ENCODE peak calls at places on chromosome 21, in six cellular contexts. Q is fibroblast of mammary gland; L is effector memory CD8-positive, alpha-beta T cell; E is epithelial cell of proximal tubule; S is CD4-positive, CD25-positive, alpha-beta regulatory T cell; Z is CD4-positive, alpha-beta T cell. X is an unnamed sample.

GRCh38 chr21:42833439-42833815 is 45.9 kb downstream of the WDR4 start:
- DNase-seq in L (peak), Q (peak), Z (peak), S (peak), E (no peak), X (no peak)

GRCh38 chr21:44439211-44439600 is 16.1 kb upstream of the LRRC3 start:
- DNase-seq in Z (no peak), L (no peak), E (no peak), Q (no peak), S (no peak), X (no peak)

GRCh38 chr21:30345014-30345413 is 3.4 kb downstream of the KRTAP23-1 start:
- DNase-seq in L (no peak), E (no peak), S (no peak), Q (no peak), Z (no peak), X (no peak)

GRCh38 chr21:29182674-29183073 is 52.2 kb downstream of the MAP3K7CL start:
- DNase-seq in L (no peak), Q (no peak), Z (no peak), S (no peak), E (peak), X (no peak)

GRCh38 chr21:41321211-41321907 is 4.8 kb downstream of the FAM3B start:
- DNase-seq in Z (peak), L (no peak), Q (no peak), E (no peak), S (no peak), X (no peak)

GRCh38 chr21:44779417-44780139 is 22.0 kb downstream of the UBE2G2 start:
- DNase-seq in E (no peak), Q (no peak), S (no peak), Z (no peak), L (no peak), X (no peak)

GRCh38 chr21:39385299-39386145 is 36.6 kb upstream of the HMGN1 start:
- DNase-seq in Z (peak), S (peak), Q (peak), L (peak), E (no peak), X (no peak)

GRCh38 chr21:34268493-34268892 is 95.3 kb upstream of the KCNE2 start:
- DNase-seq in E (no peak), S (no peak), Z (no peak), Q (no peak), L (no peak), X (no peak)

GRCh38 chr21:42467613-42467983 is 28.4 kb downstream of the RSPH1 start:
- DNase-seq in Q (no peak), Z (no peak), L (no peak), S (no peak), E (no peak), X (no peak)

GRCh38 chr21:14737922-14738321 is 191.8 kb upstream of the SAMSN1 start:
- DNase-seq in S (peak), E (peak), Q (peak), Z (peak), L (peak), X (no peak)

GRCh38 chr21:39189857-39190604 is 6.8 kb upstream of the PSMG1 start:
- DNase-seq in S (no peak), E (no peak), Z (no peak), Q (peak), L (no peak), X (no peak)

GRCh38 chr21:46504681-46505080 is 46.0 kb downstream of the DIP2A start:
- DNase-seq in L (no peak), Z (no peak), E (no peak), S (no peak), Q (no peak), X (no peak)

GRCh38 chr21:35428489-35428888 is 379.4 kb upstream of the RUNX1 start:
- DNase-seq in S (peak), E (no peak), Q (peak), Z (peak), L (peak), X (no peak)

GRCh38 chr21:46091631-46092025 is 6.3 kb upstream of the COL6A2 start:
- DNase-seq in E (no peak), Q (no peak), S (no peak), Z (no peak), L (no peak), X (no peak)

GRCh38 chr21:24420694-24421093 is 1186.6 kb downstream of the MRPL39 start:
- DNase-seq in Q (no peak), L (no peak), E (no peak), Z (no peak), S (no peak), X (no peak)

GRCh38 chr21:35015435-35016024 is 33.6 kb downstream of the RUNX1 start:
- DNase-seq in E (no peak), Z (no peak), L (no peak), S (no peak), Q (no peak), X (no peak)

GRCh38 chr21:38968887-38969543 is 163.3 kb downstream of the ETS2 start:
- DNase-seq in E (no peak), Z (no peak), L (no peak), Q (no peak), S (no peak), X (no peak)

GRCh38 chr21:31394309-31394708 is 50.2 kb upstream of the TIAM1 start:
- DNase-seq in L (no peak), Q (no peak), E (no peak), Z (no peak), S (no peak), X (no peak)

GRCh38 chr21:36564647-36565046 is 84.7 kb upstream of the CLDN14 start:
- DNase-seq in L (no peak), Q (no peak), S (no peak), E (no peak), Z (no peak), X (no peak)

GRCh38 chr21:24225432-24225831 is 1381.8 kb downstream of the MRPL39 start:
- DNase-seq in Z (no peak), L (no peak), S (no peak), E (no peak), Q (peak), X (no peak)

GRCh38 chr21:46092026-46092764 is 5.7 kb upstream of the COL6A2 start:
- DNase-seq in Z (no peak), E (no peak), Q (peak), L (no peak), S (no peak), X (no peak)

GRCh38 chr21:35427320-35428040 is 378.4 kb upstream of the RUNX1 start:
- DNase-seq in S (no peak), Z (no peak), Q (peak), L (no peak), E (no peak), X (no peak)

GRCh38 chr21:44866780-44867179 is 6.7 kb downstream of the PTTG1IP start:
- DNase-seq in Z (no peak), L (no peak), S (no peak), Q (peak), E (no peak), X (no peak)

GRCh38 chr21:25025596-25025995 is 581.7 kb downstream of the MRPL39 start:
- DNase-seq in E (no peak), L (no peak), Z (no peak), Q (no peak), S (no peak), X (no peak)

GRCh38 chr21:46046471-46046870 is 51.4 kb upstream of the COL6A2 start:
- DNase-seq in S (no peak), Z (no peak), L (no peak), E (no peak), Q (no peak), X (no peak)

GRCh38 chr21:38351176-38351959 is 94.6 kb downstream of the KCNJ15 start:
- DNase-seq in Q (peak), L (no peak), E (no peak), Z (no peak), S (no peak), X (no peak)

GRCh38 chr21:25384782-25385181 is 222.5 kb downstream of the MRPL39 start:
- DNase-seq in E (no peak), S (no peak), Q (no peak), Z (no peak), L (no peak), X (no peak)

GRCh38 chr21:16588433-16588860 is 858.7 kb downstream of the USP25 start:
- DNase-seq in E (peak), Q (peak), Z (no peak), L (no peak), S (no peak), X (peak)

GRCh38 chr21:45072963-45073300 is 1.4 kb upstream of the ADARB1 start:
- DNase-seq in Q (no peak), L (no peak), E (no peak), Z (no peak), S (no peak), X (no peak)

GRCh38 chr21:39712976-39713375 is 32.0 kb upstream of the IGSF5 start:
- DNase-seq in S (no peak), Q (no peak), Z (no peak), L (no peak), E (no peak), X (no peak)

GRCh38 chr21:42187976-42188653 is 30.8 kb upstream of the ABCG1 start:
- DNase-seq in E (no peak), S (peak), Z (peak), Q (peak), L (peak), X (no peak)

GRCh38 chr21:30104246-30104645 is 62.4 kb downstream of the CLDN17 start:
- DNase-seq in E (peak), S (no peak), L (no peak), Q (no peak), Z (no peak), X (no peak)

GRCh38 chr21:42382915-42383314 is 12.9 kb downstream of the TMPRSS3 start:
- DNase-seq in S (no peak), L (no peak), Z (no peak), E (no peak), Q (no peak), X (no peak)